ENCODE peak calls at places on chromosomes 16 and 17, in nine cellular contexts. O is ovary, U is cardiac muscle cell, H is prostate gland, I is neural progenitor cell, P is aorta, R is mesenchymal stem cell, L is psoas muscle, X is tibial nerve. Z is an unnamed sample. For H3K4me1, the result is how much of the 10 kb centered on the place peaks cover.

GRCh38 chr17:32929588-32929987 is 1.6 kb downstream of the TMEM98 start:
- DNase-seq in O (no peak), U (no peak), H (no peak), I (no peak), P (no peak), R (no peak), L (no peak), X (no peak), Z (no peak)

GRCh38 chr17:27549251-27549919 is 81.6 kb upstream of the LGALS9 start:
- DNase-seq in O (no peak), U (no peak), H (no peak), I (no peak), P (peak), R (no peak), L (no peak), X (no peak), Z (peak)

GRCh38 chr17:75681289-75681688 is 14.2 kb downstream of the SAP30BP start:
- DNase-seq in O (no peak), U (no peak), H (no peak), I (no peak), P (no peak), R (peak), L (no peak), X (no peak), Z (no peak)

GRCh38 chr16:8510160-8510559 is 80.2 kb downstream of the TMEM114 start:
- DNase-seq in O (no peak), U (no peak), H (no peak), I (no peak), P (no peak), R (no peak), L (no peak), X (no peak), Z (no peak)

GRCh38 chr17:57701121-57701520 is 44.0 kb downstream of the CCDC182 start:
- DNase-seq in O (no peak), U (no peak), H (no peak), I (no peak), P (no peak), R (no peak), L (no peak), X (no peak), Z (no peak)

GRCh38 chr17:5892897-5893656 is 177.1 kb upstream of the WSCD1 start:
- DNase-seq in O (no peak), U (no peak), H (no peak), I (peak), P (no peak), R (peak), L (no peak), X (no peak), Z (no peak)

GRCh38 chr16:77918792-77919707 is 103.3 kb upstream of the CLEC3A start:
- DNase-seq in O (no peak), U (peak), H (no peak), I (no peak), P (no peak), R (peak), L (no peak), X (no peak), Z (no peak)

GRCh38 chr17:55067697-55068439 is 99.3 kb downstream of the STXBP4 start:
- DNase-seq in O (no peak), U (no peak), H (no peak), I (no peak), P (no peak), R (peak), L (no peak), X (no peak), Z (no peak)

GRCh38 chr17:46199379-46199778 is 6.2 kb upstream of the KANSL1 start:
- DNase-seq in O (no peak), U (no peak), H (no peak), I (no peak), P (no peak), R (no peak), L (no peak), X (no peak), Z (no peak)

GRCh38 chr17:32269377-32269776 is 3.7 kb downstream of the RHBDL3 start:
- DNase-seq in O (no peak), U (no peak), H (no peak), I (no peak), P (no peak), R (no peak), L (no peak), X (no peak), Z (no peak)

GRCh38 chr16:85303354-85303883 is 191.1 kb upstream of the CIBAR2 start:
- DNase-seq in O (peak), U (peak), H (peak), I (peak), P (peak), R (peak), L (peak), X (no peak), Z (no peak)

GRCh38 chr16:23348579-23349469 is 46.7 kb downstream of the SCNN1B start:
- DNase-seq in O (no peak), U (peak), H (no peak), I (peak), P (peak), R (no peak), L (no peak), X (no peak), Z (no peak)

GRCh38 chr17:15278381-15278780 is 13.3 kb upstream of the PMP22 start:
- DNase-seq in O (no peak), U (no peak), H (no peak), I (no peak), P (no peak), R (peak), L (no peak), X (no peak), Z (no peak)

GRCh38 chr16:84369938-84370627 is 1.7 kb downstream of the ATP2C2 start:
- DNase-seq in O (no peak), U (no peak), H (no peak), I (no peak), P (no peak), R (no peak), L (no peak), X (no peak), Z (no peak)

GRCh38 chr16:81601008-81601428 is 156.4 kb downstream of the CMIP start:
- DNase-seq in O (no peak), U (no peak), H (peak), I (no peak), P (no peak), R (peak), L (no peak), X (no peak), Z (peak)

GRCh38 chr16:57616241-57616640 is 12.2 kb upstream of the ADGRG1 start:
- DNase-seq in O (no peak), U (no peak), H (no peak), I (no peak), P (peak), R (no peak), L (peak), X (no peak), Z (no peak)
- H3K27ac ChIP-seq in O (no peak), U (no peak), H (no peak), I (no peak), P (no peak), R (no peak), L (no peak), X (no peak), Z (no peak)

GRCh38 chr16:67173323-67173722 is 3.0 kb downstream of the NOL3 start:
- DNase-seq in O (no peak), U (no peak), H (no peak), I (no peak), P (no peak), R (no peak), L (no peak), X (no peak), Z (no peak)

GRCh38 chr16:67176662-67177061 is 6.3 kb downstream of the NOL3 start:
- DNase-seq in O (peak), U (no peak), H (no peak), I (no peak), P (no peak), R (no peak), L (no peak), X (no peak), Z (no peak)

GRCh38 chr16:67177743-67178699 is 5.7 kb downstream of the MATCAP1 start:
- DNase-seq in O (peak), U (peak), H (peak), I (peak), P (peak), R (peak), L (peak), X (no peak), Z (peak)

GRCh38 chr16:67173808-67174705 is 3.7 kb downstream of the NOL3 start:
- DNase-seq in O (peak), U (peak), H (peak), I (peak), P (peak), R (peak), L (peak), X (peak), Z (peak)

DNA sequence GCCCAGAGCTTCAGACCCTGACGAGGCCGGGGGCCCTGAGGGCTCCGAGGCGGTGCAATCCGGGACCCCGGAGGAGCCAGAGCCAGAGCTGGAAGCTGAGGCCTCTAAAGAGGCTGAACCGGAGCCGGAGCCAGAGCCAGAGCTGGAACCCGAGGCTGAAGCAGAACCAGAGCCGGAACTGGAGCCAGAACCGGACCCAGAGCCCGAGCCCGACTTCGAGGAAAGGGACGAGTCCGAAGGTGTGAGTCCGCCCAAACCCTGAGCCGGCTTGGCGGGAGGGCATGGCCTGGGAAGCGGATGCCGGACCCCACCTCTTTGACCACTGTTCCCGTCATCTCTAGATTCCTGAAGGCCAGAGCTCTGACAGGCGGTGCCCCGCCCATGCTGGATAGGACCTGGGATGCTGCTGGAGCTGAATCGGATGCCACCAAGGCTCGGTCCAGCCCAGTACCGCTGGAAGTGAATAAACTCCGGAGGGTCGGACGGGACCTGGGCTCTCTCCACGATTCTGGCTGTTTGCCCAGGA is 4.4 kb downstream of the NOL3 start:
- DNase-seq in O (peak), U (no peak), H (no peak), I (no peak), P (no peak), R (no peak), L (no peak), X (no peak), Z (no peak)
- H3K4me1 ChIP-seq in O (under half), U (under half), H (under half), I (under half), P (under half), R (under half), L (half or more), X (under half), Z (half or more)

GRCh38 chr17:51445934-51446333 is 185.6 kb downstream of the UTP18 start:
- DNase-seq in O (no peak), U (no peak), H (no peak), I (no peak), P (no peak), R (no peak), L (no peak), X (no peak), Z (no peak)
- H3K27ac ChIP-seq in O (no peak), U (no peak), H (no peak), I (no peak), P (no peak), R (no peak), L (no peak), X (no peak), Z (no peak)

GRCh38 chr17:49597438-49597837 is 21.8 kb downstream of the NXPH3 start:
- DNase-seq in O (no peak), U (no peak), H (no peak), I (no peak), P (no peak), R (no peak), L (no peak), X (no peak), Z (no peak)

GRCh38 chr17:49597928-49598655 is 22.4 kb downstream of the NXPH3 start:
- DNase-seq in O (no peak), U (no peak), H (no peak), I (no peak), P (no peak), R (peak), L (no peak), X (no peak), Z (no peak)

GRCh38 chr17:49595980-49596379 is 20.3 kb downstream of the NXPH3 start:
- DNase-seq in O (no peak), U (no peak), H (no peak), I (no peak), P (no peak), R (no peak), L (no peak), X (no peak), Z (no peak)

GRCh38 chr17:49596613-49597244 is 21.1 kb downstream of the NXPH3 start:
- DNase-seq in O (no peak), U (no peak), H (no peak), I (no peak), P (no peak), R (no peak), L (no peak), X (no peak), Z (no peak)

GRCh38 chr17:49595328-49595727 is 19.7 kb downstream of the NXPH3 start:
- DNase-seq in O (no peak), U (no peak), H (no peak), I (no peak), P (no peak), R (no peak), L (no peak), X (no peak), Z (no peak)
- H3K4me1 ChIP-seq in O (under half), U (under half), H (under half), I (under half), P (under half), R (under half), L (under half), X (under half), Z (under half)

GRCh38 chr17:48548687-48549621 is 4.0 kb upstream of the HOXB2 start:
- DNase-seq in O (no peak), U (no peak), H (no peak), I (no peak), P (no peak), R (peak), L (no peak), X (no peak), Z (no peak)
- H3K27ac ChIP-seq in O (no peak), U (peak), H (no peak), I (no peak), P (peak), R (peak), L (no peak), X (peak), Z (peak)

DNA sequence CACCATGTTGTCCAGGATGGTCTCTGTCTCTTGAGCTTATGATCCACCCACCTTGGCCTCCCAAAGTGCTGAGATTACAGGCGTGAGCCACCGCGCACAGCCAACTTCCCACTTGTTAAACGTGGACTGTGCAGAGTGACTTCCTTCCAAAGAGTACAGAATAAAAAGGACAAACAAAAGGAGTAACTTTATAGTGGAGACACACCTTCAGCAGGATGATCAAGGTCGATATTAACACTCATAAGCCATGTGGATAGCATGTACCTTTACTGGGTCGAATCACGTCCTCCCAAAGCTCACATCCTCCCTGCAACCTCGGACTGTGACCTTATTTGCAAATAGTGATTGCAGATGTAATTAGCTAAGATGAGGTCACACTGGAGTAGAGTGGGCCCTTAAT is 10.1 kb upstream of the ZFP1 start:
- DNase-seq in O (no peak), U (no peak), H (no peak), I (no peak), P (no peak), R (no peak), L (no peak), X (no peak), Z (no peak)
- H3K4me1 ChIP-seq in O (under half), U (under half), H (under half), I (under half), P (under half), R (under half), L (under half), X (under half), Z (under half)

GRCh38 chr17:9646556-9646905 is 1.2 kb downstream of the USP43 start:
- DNase-seq in O (no peak), U (no peak), H (no peak), I (peak), P (no peak), R (no peak), L (no peak), X (no peak), Z (no peak)
- H3K27ac ChIP-seq in O (no peak), U (no peak), H (peak), I (no peak), P (no peak), R (peak), L (no peak), X (no peak), Z (no peak)

DNA sequence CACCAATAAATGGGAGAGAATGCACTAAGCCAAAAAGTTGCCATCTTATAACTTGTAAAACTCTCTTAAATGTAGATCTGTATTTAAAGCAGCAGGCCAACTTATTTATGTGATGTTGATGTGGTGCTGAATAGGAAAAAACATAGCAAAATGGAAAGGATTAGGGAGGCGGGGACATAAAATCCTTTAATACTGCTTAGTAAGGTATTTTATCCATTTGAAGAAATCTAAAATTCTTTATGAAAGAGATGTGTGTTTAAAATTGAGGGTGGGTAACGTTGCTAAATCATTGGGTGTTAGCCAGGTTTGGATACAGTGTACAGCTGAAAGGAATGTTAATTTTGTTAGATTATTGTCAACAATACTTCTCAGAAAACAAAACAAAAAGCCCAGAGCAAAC is 14.3 kb downstream of the SNTB2 start:
- DNase-seq in O (no peak), U (no peak), H (no peak), I (no peak), P (no peak), R (no peak), L (no peak), X (no peak), Z (no peak)
- H3K4me1 ChIP-seq in O (under half), U (under half), H (under half), I (under half), P (under half), R (under half), L (under half), X (under half), Z (under half)

GRCh38 chr16:12573730-12574383 is 229.8 kb downstream of the CPPED1 start:
- DNase-seq in O (no peak), U (peak), H (peak), I (peak), P (peak), R (peak), L (no peak), X (no peak), Z (no peak)
- H3K27ac ChIP-seq in O (no peak), U (no peak), H (no peak), I (no peak), P (no peak), R (no peak), L (no peak), X (no peak), Z (no peak)

GRCh38 chr17:82871776-82872561 is 32.1 kb upstream of the ZNF750 start:
- DNase-seq in O (no peak), U (no peak), H (no peak), I (no peak), P (peak), R (no peak), L (peak), X (no peak), Z (no peak)
- H3K4me1 ChIP-seq in O (under half), U (under half), H (under half), I (under half), P (under half), R (under half), L (under half), X (under half), Z (under half)